ENCODE peak calls at places on chromosomes 6 and 20, in seven cellular contexts. One of them, this sample, is unnamed.

GRCh38 chr6:81396916-81397315 is 355.6 kb downstream of the TENT5A start:
- DNase-seq in fibroblast of villous mesenchyme: no peak
- DNase-seq in progenitor cell of endocrine pancreas: no peak
- DNase-seq in HL-60: no peak
- DNase-seq in stomach: no peak
- DNase-seq in activated T-cell treated with anti-CD3 and anti-CD28 coated beads for 1 hour: no peak
- DNase-seq in PC-3: no peak
- DNase-seq in this sample: no peak

GRCh38 chr6:52535711-52536423 is 41.0 kb downstream of the TRAM2 start:
- DNase-seq in PC-3: no peak
- DNase-seq in fibroblast of villous mesenchyme: no peak
- DNase-seq in progenitor cell of endocrine pancreas: no peak
- DNase-seq in stomach: no peak
- DNase-seq in HL-60: no peak
- DNase-seq in activated T-cell treated with anti-CD3 and anti-CD28 coated beads for 1 hour: no peak
- DNase-seq in this sample: no peak

GRCh38 chr6:137357948-137358266 is 136.3 kb downstream of the OLIG3 start:
- DNase-seq in progenitor cell of endocrine pancreas: no peak
- DNase-seq in stomach: no peak
- DNase-seq in PC-3: no peak
- DNase-seq in activated T-cell treated with anti-CD3 and anti-CD28 coated beads for 1 hour: no peak
- DNase-seq in HL-60: no peak
- DNase-seq in fibroblast of villous mesenchyme: no peak
- DNase-seq in this sample: no peak

GRCh38 chr20:10115021-10115420 is 80.2 kb downstream of the ANKEF1 start:
- DNase-seq in activated T-cell treated with anti-CD3 and anti-CD28 coated beads for 1 hour: no peak
- DNase-seq in PC-3: peak
- DNase-seq in stomach: no peak
- DNase-seq in fibroblast of villous mesenchyme: peak
- DNase-seq in HL-60: no peak
- DNase-seq in progenitor cell of endocrine pancreas: no peak
- DNase-seq in this sample: no peak

GRCh38 chr20:58571942-58572666 is 56.9 kb upstream of the APCDD1L start:
- DNase-seq in HL-60: no peak
- DNase-seq in activated T-cell treated with anti-CD3 and anti-CD28 coated beads for 1 hour: no peak
- DNase-seq in fibroblast of villous mesenchyme: peak
- DNase-seq in PC-3: peak
- DNase-seq in progenitor cell of endocrine pancreas: no peak
- DNase-seq in stomach: no peak
- DNase-seq in this sample: no peak

GRCh38 chr6:109397020-109397419 is 14.8 kb upstream of the CD164 start:
- DNase-seq in HL-60: no peak
- DNase-seq in PC-3: peak
- DNase-seq in fibroblast of villous mesenchyme: peak
- DNase-seq in stomach: no peak
- DNase-seq in progenitor cell of endocrine pancreas: no peak
- DNase-seq in activated T-cell treated with anti-CD3 and anti-CD28 coated beads for 1 hour: no peak
- DNase-seq in this sample: no peak

GRCh38 chr20:57177636-57178280 is 88.7 kb downstream of the BMP7 start:
- DNase-seq in fibroblast of villous mesenchyme: no peak
- DNase-seq in progenitor cell of endocrine pancreas: no peak
- DNase-seq in PC-3: no peak
- DNase-seq in stomach: no peak
- DNase-seq in HL-60: no peak
- DNase-seq in activated T-cell treated with anti-CD3 and anti-CD28 coated beads for 1 hour: no peak
- DNase-seq in this sample: no peak

GRCh38 chr6:145814035-145814500 is 527 bp downstream of the FBXO30 start:
- DNase-seq in progenitor cell of endocrine pancreas: no peak
- DNase-seq in PC-3: peak
- DNase-seq in fibroblast of villous mesenchyme: no peak
- DNase-seq in stomach: no peak
- DNase-seq in HL-60: peak
- DNase-seq in activated T-cell treated with anti-CD3 and anti-CD28 coated beads for 1 hour: no peak
- DNase-seq in this sample: no peak

GRCh38 chr6:87066449-87067288 is 28.2 kb downstream of the CGA start:
- DNase-seq in stomach: peak
- DNase-seq in progenitor cell of endocrine pancreas: no peak
- DNase-seq in HL-60: peak
- DNase-seq in PC-3: peak
- DNase-seq in activated T-cell treated with anti-CD3 and anti-CD28 coated beads for 1 hour: no peak
- DNase-seq in fibroblast of villous mesenchyme: peak
- DNase-seq in this sample: no peak

GRCh38 chr6:35400901-35401311 is 51.2 kb upstream of the FANCE start:
- DNase-seq in progenitor cell of endocrine pancreas: no peak
- DNase-seq in stomach: peak
- DNase-seq in activated T-cell treated with anti-CD3 and anti-CD28 coated beads for 1 hour: no peak
- DNase-seq in fibroblast of villous mesenchyme: no peak
- DNase-seq in PC-3: peak
- DNase-seq in HL-60: no peak
- DNase-seq in this sample: no peak

GRCh38 chr6:136726837-136727557 is 65.3 kb downstream of the MAP3K5 start:
- DNase-seq in PC-3: no peak
- DNase-seq in stomach: no peak
- DNase-seq in fibroblast of villous mesenchyme: no peak
- DNase-seq in activated T-cell treated with anti-CD3 and anti-CD28 coated beads for 1 hour: no peak
- DNase-seq in progenitor cell of endocrine pancreas: no peak
- DNase-seq in HL-60: no peak
- DNase-seq in this sample: no peak

GRCh38 chr6:10383312-10384063 is 31.4 kb downstream of the TFAP2A start:
- DNase-seq in stomach: no peak
- DNase-seq in activated T-cell treated with anti-CD3 and anti-CD28 coated beads for 1 hour: no peak
- DNase-seq in HL-60: no peak
- DNase-seq in PC-3: peak
- DNase-seq in progenitor cell of endocrine pancreas: no peak
- DNase-seq in fibroblast of villous mesenchyme: no peak
- DNase-seq in this sample: no peak

GRCh38 chr20:26276811-26277210 is 580.2 kb upstream of the ZNF337 start:
- DNase-seq in PC-3: no peak
- DNase-seq in stomach: no peak
- DNase-seq in HL-60: no peak
- DNase-seq in activated T-cell treated with anti-CD3 and anti-CD28 coated beads for 1 hour: no peak
- DNase-seq in progenitor cell of endocrine pancreas: no peak
- DNase-seq in fibroblast of villous mesenchyme: no peak
- DNase-seq in this sample: no peak